ENCODE peak calls at places on chromosomes 2 and 18, in four cellular contexts. L is prostate gland, D is astrocyte of the spinal cord, Z is IMR-90. G is an unnamed sample.

GRCh38 chr2:204127238-204127637 is 190.7 kb downstream of the ICOS start:
- DNase-seq in L (no peak), Z (no peak), D (peak; percentile 27), G (peak; percentile 16)

GRCh38 chr2:201698588-201699226 is at the start of gene MPP4:
- DNase-seq in L (no peak), D (peak; percentile 61), Z (peak; percentile 46), G (peak; percentile 58)

GRCh38 chr18:13232971-13233565 is 14.5 kb downstream of the LDLRAD4 start:
- DNase-seq in Z (no peak), L (no peak), D (no peak), G (no peak)

GRCh38 chr2:74947703-74948102 is 10.7 kb upstream of the POLE4 start:
- DNase-seq in L (no peak), D (no peak), Z (no peak), G (no peak)

GRCh38 chr2:239595711-239596110 is 194.9 kb upstream of the HDAC4 start:
- DNase-seq in D (no peak), L (no peak), Z (no peak), G (no peak)

GRCh38 chr2:240990726-240991377 is 7.6 kb upstream of the SNED1 start:
- DNase-seq in Z (no peak), L (no peak), D (no peak), G (no peak)

GRCh38 chr2:98761267-98761781 is 30.4 kb upstream of the MGAT4A start:
- DNase-seq in D (no peak), Z (no peak), L (peak; percentile 57), G (no peak)

GRCh38 chr2:43146083-43146482 is 80.3 kb downstream of the ZFP36L2 start:
- DNase-seq in Z (no peak), L (no peak), D (no peak), G (no peak)

GRCh38 chr2:26562811-26563645 is 78.1 kb downstream of the CIB4 start:
- DNase-seq in L (peak; percentile 43), Z (no peak), D (peak; percentile 61), G (peak; percentile 15)

GRCh38 chr18:75156139-75156750 is 52.7 kb downstream of the PTGR3 start:
- DNase-seq in Z (no peak), L (no peak), D (no peak), G (no peak)

GRCh38 chr2:32355976-32356734 is 668 bp upstream of the BIRC6 start:
- DNase-seq in Z (no peak), D (no peak), L (no peak), G (no peak)

GRCh38 chr2:102267774-102268173 is 43.6 kb upstream of the IL1RL1 start:
- DNase-seq in L (no peak), Z (no peak), D (no peak), G (no peak)

GRCh38 chr18:49207373-49207772 is 253.1 kb downstream of the DYM start:
- DNase-seq in Z (peak; percentile 54), D (peak; percentile 77), L (no peak), G (no peak)

GRCh38 chr18:51157215-51157614 is 40.3 kb downstream of the MEX3C start:
- DNase-seq in L (no peak), Z (no peak), D (no peak), G (no peak)

GRCh38 chr2:953975-954686 is 3.5 kb downstream of the SNTG2 start:
- DNase-seq in Z (peak; percentile 26), L (no peak), D (peak; percentile 24), G (peak; percentile 64)

G was measured in adipocyte.